ENCODE peak calls at places on chromosomes 13 and 19, in seven cellular contexts. N is neural progenitor cell, T is PC-3, Y is OCI-LY7, M is GM23338, R is SK-N-SH, Q is hepatocyte. V is an unnamed sample.

GRCh38 chr13:114194853-114195252 is 15.8 kb downstream of the CFAP97D2 start:
- DNase-seq in N (no peak), T (no peak), Y (no peak), M (no peak), R (no peak), Q (no peak), V (no peak)

GRCh38 chr19:30001794-30002193 is 59.8 kb downstream of the URI1 start:
- DNase-seq in N (no peak), T (peak), Y (peak), M (no peak), R (no peak), Q (peak), V (no peak)

GRCh38 chr19:3506384-3507340 is 551 bp downstream of the FZR1 start:
- DNase-seq in N (peak), T (peak), Y (peak), M (peak), R (peak), Q (peak), V (peak)

GRCh38 chr13:38951525-38952313 is 38.9 kb downstream of the STOML3 start:
- DNase-seq in N (peak), T (no peak), Y (no peak), M (no peak), R (no peak), Q (no peak), V (no peak)

GRCh38 chr19:47309038-47309437 is 623 bp upstream of the C5AR1 start:
- DNase-seq in N (no peak), T (no peak), Y (no peak), M (no peak), R (no peak), Q (no peak), V (peak)

GRCh38 chr13:53873558-53873957 is 844.9 kb downstream of the OLFM4 start:
- DNase-seq in N (no peak), T (no peak), Y (no peak), M (peak), R (peak), Q (no peak), V (no peak)

GRCh38 chr13:34076943-34077703 is 259.2 kb downstream of the RFC3 start:
- DNase-seq in N (peak), T (peak), Y (peak), M (peak), R (peak), Q (peak), V (peak)

GRCh38 chr19:29503785-29504184 is 22.0 kb upstream of the VSTM2B start:
- DNase-seq in N (no peak), T (no peak), Y (no peak), M (no peak), R (no peak), Q (no peak), V (no peak)

GRCh38 chr19:38664503-38665211 is 17.2 kb downstream of the ACTN4 start:
- DNase-seq in N (no peak), T (no peak), Y (peak), M (no peak), R (no peak), Q (no peak), V (no peak)

GRCh38 chr13:42892760-42893159 is 99.3 kb downstream of the EPSTI1 start:
- DNase-seq in N (no peak), T (peak), Y (no peak), M (no peak), R (no peak), Q (no peak), V (peak)

GRCh38 chr13:112931028-112931934 is 37.7 kb upstream of the MCF2L start:
- DNase-seq in N (peak), T (peak), Y (no peak), M (peak), R (peak), Q (peak), V (peak)

GRCh38 chr19:31408460-31409124 is 59.4 kb upstream of the TSHZ3 start:
- DNase-seq in N (no peak), T (peak), Y (no peak), M (no peak), R (no peak), Q (peak), V (peak)

GRCh38 chr13:46324976-46325375 is 62.1 kb downstream of the RUBCNL start:
- DNase-seq in N (no peak), T (no peak), Y (no peak), M (no peak), R (no peak), Q (no peak), V (peak)

GRCh38 chr13:43153436-43154082 is 130.2 kb downstream of the DNAJC15 start:
- DNase-seq in N (no peak), T (peak), Y (no peak), M (no peak), R (no peak), Q (peak), V (peak)

GRCh38 chr13:72469932-72470331 is 257.5 kb downstream of the MZT1 start:
- DNase-seq in N (no peak), T (no peak), Y (no peak), M (peak), R (no peak), Q (no peak), V (no peak)

GRCh38 chr13:30846844-30847243 is 59.2 kb upstream of the MEDAG start:
- DNase-seq in N (no peak), T (no peak), Y (no peak), M (no peak), R (no peak), Q (no peak), V (no peak)

GRCh38 chr13:30844548-30845296 is 61.3 kb upstream of the MEDAG start:
- DNase-seq in N (no peak), T (no peak), Y (no peak), M (no peak), R (no peak), Q (no peak), V (no peak)

GRCh38 chr13:30847697-30848307 is 58.3 kb upstream of the MEDAG start:
- DNase-seq in N (no peak), T (no peak), Y (no peak), M (no peak), R (no peak), Q (peak), V (peak)

GRCh38 chr13:30845297-30846214 is 60.5 kb upstream of the MEDAG start:
- DNase-seq in N (no peak), T (no peak), Y (no peak), M (no peak), R (no peak), Q (no peak), V (no peak)

GRCh38 chr13:30846311-30846710 is 59.8 kb upstream of the MEDAG start:
- DNase-seq in N (no peak), T (no peak), Y (no peak), M (no peak), R (no peak), Q (no peak), V (peak)
- TF ChIP-seq EZH2phosphoT487 in N (no peak), T (no peak), Y (no peak), M (no peak), R (no peak), Q (no peak), V (no peak)

DNA sequence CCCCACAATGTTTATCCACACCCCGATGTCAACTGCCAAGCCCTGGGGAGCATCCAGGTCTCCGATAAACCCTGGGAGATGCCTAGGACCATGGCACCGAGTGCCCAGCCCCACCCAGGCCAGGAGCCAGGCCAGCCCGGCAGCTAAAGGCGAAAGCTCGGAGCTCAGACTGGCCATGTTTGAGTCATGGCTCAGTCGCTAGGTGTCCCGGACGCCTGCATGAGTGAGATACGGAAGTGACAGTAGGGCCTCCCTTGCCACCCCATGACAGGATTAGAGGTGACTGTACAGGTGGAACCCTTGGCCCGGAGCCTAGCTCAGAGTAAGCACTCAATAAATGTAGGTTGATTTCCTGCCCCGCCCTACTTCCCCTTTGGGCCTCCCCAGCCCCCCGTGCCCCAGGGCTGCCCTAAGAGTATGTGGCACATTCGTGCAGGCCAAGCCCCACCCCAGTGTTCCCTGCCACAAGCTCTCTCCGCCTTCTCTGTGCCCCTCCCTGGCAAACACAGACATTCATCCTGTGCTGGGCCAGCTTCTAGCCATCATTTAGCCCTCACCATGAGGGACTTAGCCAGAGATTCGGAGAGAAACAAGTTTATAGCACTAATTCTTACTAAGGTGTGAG is 5.8 kb upstream of the TPM4 start:
- DNase-seq in N (no peak), T (peak), Y (peak), M (no peak), R (no peak), Q (no peak), V (peak)
- TF ChIP-seq EZH2phosphoT487 in N (no peak), T (no peak), Y (no peak), M (no peak), R (no peak), Q (no peak), V (no peak)

DNA sequence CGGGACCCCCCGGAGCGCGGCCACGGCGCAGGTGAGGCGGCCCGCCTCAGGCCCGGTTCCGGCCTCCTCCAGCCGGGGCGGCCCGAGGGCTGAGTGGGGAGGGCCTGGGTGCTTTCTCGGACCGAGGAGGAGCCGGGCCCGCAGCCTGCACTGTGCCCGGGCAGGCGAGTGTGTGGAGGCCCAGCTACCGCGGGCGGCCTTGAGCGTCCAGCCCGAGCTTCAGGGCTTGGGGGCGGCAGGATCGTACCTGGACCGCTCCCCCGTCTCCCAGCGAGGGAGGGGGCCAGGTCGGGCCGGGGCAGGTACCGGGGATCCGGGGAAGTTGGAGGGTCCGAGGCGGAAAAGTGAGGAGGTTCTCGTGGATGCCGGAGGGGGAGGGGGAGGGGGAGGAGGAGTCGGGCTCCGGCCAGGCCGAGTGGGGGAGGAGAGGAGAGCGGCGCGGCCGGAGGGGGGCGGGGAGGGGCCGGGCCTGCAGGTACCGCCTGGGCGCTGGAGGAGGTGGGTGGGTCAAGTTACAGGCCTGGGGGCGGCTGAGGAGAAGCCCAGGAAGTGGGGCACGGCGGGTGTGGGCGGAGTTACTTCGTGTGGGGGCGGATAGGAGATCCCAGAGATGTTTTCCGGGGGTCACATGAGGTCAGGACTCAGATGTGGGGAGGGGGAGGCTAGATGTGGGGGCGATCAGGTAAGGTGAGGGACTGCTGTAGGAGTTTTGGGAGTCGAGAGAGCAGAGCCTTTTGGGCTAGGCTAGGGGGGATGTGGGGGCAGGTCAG is 545 bp downstream of the NACC1 start:
- DNase-seq in N (peak), T (peak), Y (peak), M (peak), R (peak), Q (peak), V (peak)
- TF ChIP-seq EZH2phosphoT487 in N (no peak), T (no peak), Y (no peak), M (no peak), R (no peak), Q (no peak), V (no peak)

GRCh38 chr19:5993516-5994406 is 15.8 kb upstream of the RANBP3 start:
- DNase-seq in N (no peak), T (peak), Y (no peak), M (no peak), R (peak), Q (no peak), V (no peak)

GRCh38 chr19:5995606-5996005 is 17.7 kb upstream of the RANBP3 start:
- DNase-seq in N (no peak), T (no peak), Y (no peak), M (no peak), R (no peak), Q (no peak), V (no peak)

GRCh38 chr19:5992756-5993155 is 14.8 kb upstream of the RANBP3 start:
- DNase-seq in N (no peak), T (no peak), Y (no peak), M (no peak), R (no peak), Q (no peak), V (no peak)

GRCh38 chr19:5996102-5996501 is 18.2 kb upstream of the RANBP3 start:
- DNase-seq in N (no peak), T (no peak), Y (no peak), M (no peak), R (no peak), Q (no peak), V (no peak)

GRCh38 chr19:5994407-5995165 is 16.6 kb upstream of the RANBP3 start:
- DNase-seq in N (no peak), T (no peak), Y (no peak), M (no peak), R (no peak), Q (no peak), V (no peak)
- TF ChIP-seq EZH2phosphoT487 in N (no peak), T (no peak), Y (no peak), M (no peak), R (no peak), Q (no peak), V (no peak)

GRCh38 chr13:98657506-98658085 is 80.7 kb upstream of the STK24 start:
- DNase-seq in N (no peak), T (no peak), Y (no peak), M (no peak), R (peak), Q (no peak), V (peak)
- TF ChIP-seq EZH2phosphoT487 in N (no peak), T (no peak), Y (no peak), M (no peak), R (no peak), Q (no peak), V (no peak)

GRCh38 chr19:34499155-34499834 is 17.7 kb downstream of the WTIP start:
- DNase-seq in N (no peak), T (no peak), Y (no peak), M (no peak), R (no peak), Q (no peak), V (no peak)
- TF ChIP-seq EZH2phosphoT487 in N (no peak), T (no peak), Y (no peak), M (no peak), R (no peak), Q (no peak), V (no peak)

DNA sequence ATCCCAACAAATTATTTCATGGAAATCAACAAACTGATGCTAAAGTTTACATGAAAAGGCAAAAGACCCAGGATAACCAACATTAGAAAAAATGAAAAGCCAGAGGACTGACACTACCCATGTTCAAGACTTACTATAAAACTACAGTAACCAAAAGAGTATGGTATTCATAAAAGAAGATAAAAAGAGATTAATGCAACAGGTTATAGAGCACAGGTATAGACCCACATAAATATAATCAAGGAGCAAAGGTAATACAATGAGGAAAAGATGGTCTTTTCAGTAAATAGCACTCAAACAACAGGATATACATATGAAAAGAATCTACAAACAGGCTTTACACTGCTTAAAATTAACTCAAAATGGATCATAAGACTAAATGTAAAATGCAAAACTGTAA is 1342.7 kb downstream of the UQCRFS1 start:
- DNase-seq in N (no peak), T (no peak), Y (no peak), M (no peak), R (no peak), Q (no peak), V (no peak)
- TF ChIP-seq EZH2phosphoT487 in N (no peak), T (no peak), Y (no peak), M (no peak), R (no peak), Q (no peak), V (no peak)

DNA sequence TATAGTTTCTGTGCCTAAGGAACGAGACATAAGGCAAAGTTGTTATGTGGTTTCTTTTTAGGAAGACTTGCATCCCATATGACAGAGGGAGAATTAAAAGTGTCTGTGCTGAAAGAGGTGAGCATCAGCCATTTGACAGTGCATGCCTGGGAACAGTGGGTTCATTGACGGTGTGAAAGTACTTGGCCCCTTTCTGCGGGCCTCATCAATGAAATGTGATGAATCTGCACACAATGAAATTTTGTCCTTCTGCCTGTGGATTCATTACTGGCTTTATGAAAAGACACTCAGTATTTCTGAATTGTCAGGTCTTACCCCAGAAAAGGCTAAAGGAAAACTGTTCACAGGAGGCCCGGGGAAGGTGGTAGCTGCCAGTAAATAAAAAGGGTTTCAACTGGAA is 295.8 kb downstream of the FOXO1 start:
- DNase-seq in N (no peak), T (no peak), Y (no peak), M (no peak), R (no peak), Q (no peak), V (no peak)
- TF ChIP-seq EZH2phosphoT487 in N (no peak), T (no peak), Y (no peak), M (no peak), R (no peak), Q (no peak), V (no peak)

V was measured in GM23248.